ENCODE peak calls at places on chromosomes 13 and 19, in seven cellular contexts. B, Z, C, Y, V, A and G are unnamed samples.

GRCh38 chr19:823565-824121 is 1.9 kb upstream of the PLPPR3 start:
- DNase-seq in B (peak; percentile 89), Z (no peak), C (no peak), Y (no peak), V (no peak), A (no peak), G (peak; percentile 29)

GRCh38 chr19:45076851-45077730 is 813 bp upstream of the ZNF296 start:
- DNase-seq in B (no peak), Z (no peak), C (no peak), Y (no peak), V (peak; percentile 75), A (no peak), G (no peak)

GRCh38 chr19:50205681-50206138 is 2.3 kb downstream of the MYH14 start:
- DNase-seq in B (no peak), Z (no peak), C (no peak), Y (no peak), V (peak; percentile 72), A (no peak), G (no peak)

GRCh38 chr13:28268800-28269223 is 130.5 kb downstream of the PAN3 start:
- DNase-seq in B (peak; percentile 57), Z (no peak), C (no peak), Y (no peak), V (no peak), A (no peak), G (no peak)

GRCh38 chr13:98299954-98300350 is 122.9 kb upstream of the RNF113B start:
- DNase-seq in B (no peak), Z (no peak), C (no peak), Y (no peak), V (no peak), A (no peak), G (no peak)

GRCh38 chr19:8252922-8253589 is 43.9 kb downstream of the CERS4 start:
- DNase-seq in B (peak; percentile 78), Z (peak; percentile 89), C (peak; percentile 27), Y (peak; percentile 79), V (peak; percentile 91), A (no peak), G (peak; percentile 48)

GRCh38 chr13:22927008-22927393 is 253.8 kb upstream of the SGCG start:
- DNase-seq in B (no peak), Z (no peak), C (no peak), Y (no peak), V (peak; percentile 58), A (no peak), G (no peak)

GRCh38 chr13:78608254-78608704 is 4.9 kb upstream of the POU4F1 start:
- DNase-seq in B (no peak), Z (no peak), C (no peak), Y (no peak), V (no peak), A (no peak), G (no peak)

GRCh38 chr19:9139609-9140158 is 513 bp upstream of the ZNF317 start:
- DNase-seq in B (no peak), Z (no peak), C (no peak), Y (no peak), V (no peak), A (no peak), G (no peak)

GRCh38 chr19:15759962-15760565 is 22.3 kb downstream of the OR10H3 start:
- DNase-seq in B (no peak), Z (no peak), C (no peak), Y (no peak), V (no peak), A (no peak), G (no peak)

GRCh38 chr13:32639502-32640105 is 53.4 kb downstream of the PDS5B start:
- DNase-seq in B (peak; percentile 67), Z (no peak), C (peak; percentile 50), Y (peak; percentile 73), V (peak; percentile 68), A (peak; percentile 36), G (no peak)

GRCh38 chr19:12721656-12722565 is 1.8 kb downstream of the TNPO2 start:
- DNase-seq in B (peak; percentile 34), Z (peak; percentile 68), C (peak; percentile 74), Y (peak; percentile 76), V (peak; percentile 93), A (no peak), G (peak; percentile 51)

GRCh38 chr19:30678168-30678567 is 306.0 kb downstream of the ZNF536 start:
- DNase-seq in B (no peak), Z (no peak), C (no peak), Y (no peak), V (no peak), A (no peak), G (no peak)

GRCh38 chr13:89279374-89279773 is 1608.2 kb downstream of the SLITRK5 start:
- DNase-seq in B (no peak), Z (no peak), C (no peak), Y (no peak), V (no peak), A (no peak), G (no peak)

GRCh38 chr13:113666324-113666660 is 727 bp upstream of the GRK1 start:
- DNase-seq in B (no peak), Z (no peak), C (no peak), Y (no peak), V (no peak), A (no peak), G (no peak)

GRCh38 chr19:13993554-13994308 is 12.4 kb downstream of the RFX1 start:
- DNase-seq in B (no peak), Z (no peak), C (no peak), Y (no peak), V (no peak), A (no peak), G (no peak)

GRCh38 chr13:109243311-109243951 is 543.0 kb downstream of the IRS2 start:
- DNase-seq in B (no peak), Z (no peak), C (peak; percentile 97), Y (peak; percentile 95), V (peak; percentile 6), A (no peak), G (peak; percentile 88)

GRCh38 chr13:91544723-91545122 is 146.3 kb downstream of the GPC5 start:
- DNase-seq in B (no peak), Z (no peak), C (no peak), Y (no peak), V (peak; percentile 67), A (no peak), G (no peak)

GRCh38 chr19:46068345-46069258 is 27.8 kb upstream of the IGFL4 start:
- DNase-seq in B (peak; percentile 44), Z (no peak), C (peak; percentile 94), Y (peak; percentile 94), V (no peak), A (no peak), G (peak; percentile 93)

GRCh38 chr19:57351867-57352266 is 796 bp downstream of the ZNF304 start:
- DNase-seq in B (no peak), Z (no peak), C (no peak), Y (peak; percentile 16), V (peak; percentile 19), A (no peak), G (no peak)

GRCh38 chr13:109858319-109858718 is 71.9 kb upstream of the IRS2 start:
- DNase-seq in B (no peak), Z (no peak), C (no peak), Y (no peak), V (no peak), A (no peak), G (no peak)